ENCODE peak calls at places on chromosome 10, in five cellular contexts. One of them, this sample, is unnamed.

GRCh38 chr10:77357611-77358010 is 280.0 kb downstream of the KCNMA1 start:
- DNase-seq in KG1: no peak
- DNase-seq in H7: no peak
- DNase-seq in HT-29: no peak
- DNase-seq in NCI-H69: no peak
- DNase-seq in this sample: no peak

GRCh38 chr10:91694170-91694794 is 61.4 kb upstream of the PPP1R3C start:
- DNase-seq in KG1: no peak
- DNase-seq in H7: peak
- DNase-seq in HT-29: peak
- DNase-seq in NCI-H69: peak
- DNase-seq in this sample: no peak

GRCh38 chr10:79475877-79476276 is 30.5 kb upstream of the ZCCHC24 start:
- DNase-seq in KG1: no peak
- DNase-seq in H7: no peak
- DNase-seq in HT-29: no peak
- DNase-seq in NCI-H69: no peak
- DNase-seq in this sample: no peak

GRCh38 chr10:5584895-5585516 is 60.2 kb downstream of the CALML3 start:
- DNase-seq in KG1: no peak
- DNase-seq in H7: no peak
- DNase-seq in HT-29: no peak
- DNase-seq in NCI-H69: peak
- DNase-seq in this sample: peak

GRCh38 chr10:49163741-49164140 is 24.4 kb downstream of the TMEM273 start:
- DNase-seq in KG1: no peak
- DNase-seq in H7: no peak
- DNase-seq in HT-29: no peak
- DNase-seq in NCI-H69: no peak
- DNase-seq in this sample: no peak

GRCh38 chr10:22320591-22321155 is at the start of gene BMI1:
- DNase-seq in KG1: peak
- DNase-seq in H7: peak
- DNase-seq in HT-29: peak
- DNase-seq in NCI-H69: peak
- DNase-seq in this sample: peak

GRCh38 chr10:100043796-100044195 is 34.0 kb upstream of the DNMBP start:
- DNase-seq in KG1: no peak
- DNase-seq in H7: no peak
- DNase-seq in HT-29: no peak
- DNase-seq in NCI-H69: peak
- DNase-seq in this sample: no peak

GRCh38 chr10:131575877-131576276 is 264.4 kb upstream of the TCERG1L start:
- DNase-seq in KG1: no peak
- DNase-seq in H7: no peak
- DNase-seq in HT-29: no peak
- DNase-seq in NCI-H69: no peak
- DNase-seq in this sample: no peak

GRCh38 chr10:126640391-126640790 is 30.1 kb downstream of the C10orf90 start:
- DNase-seq in KG1: no peak
- DNase-seq in H7: no peak
- DNase-seq in HT-29: peak
- DNase-seq in NCI-H69: no peak
- DNase-seq in this sample: no peak

GRCh38 chr10:21715531-21716195 is 181.6 kb downstream of the MLLT10 start:
- DNase-seq in KG1: no peak
- DNase-seq in H7: no peak
- DNase-seq in HT-29: no peak
- DNase-seq in NCI-H69: no peak
- DNase-seq in this sample: no peak

GRCh38 chr10:33392706-33393105 is 58.2 kb upstream of the NRP1 start:
- DNase-seq in KG1: no peak
- DNase-seq in H7: no peak
- DNase-seq in HT-29: no peak
- DNase-seq in NCI-H69: no peak
- DNase-seq in this sample: no peak

GRCh38 chr10:9825491-9826018 is 1192.1 kb upstream of the CELF2 start:
- DNase-seq in KG1: no peak
- DNase-seq in H7: no peak
- DNase-seq in HT-29: no peak
- DNase-seq in NCI-H69: no peak
- DNase-seq in this sample: no peak

GRCh38 chr10:79044846-79045245 is 23.9 kb upstream of the ZMIZ1 start:
- DNase-seq in KG1: no peak
- DNase-seq in H7: peak
- DNase-seq in HT-29: no peak
- DNase-seq in NCI-H69: no peak
- DNase-seq in this sample: peak

GRCh38 chr10:51747211-51747610 is 47.8 kb upstream of the CSTF2T start:
- DNase-seq in KG1: no peak
- DNase-seq in H7: no peak
- DNase-seq in HT-29: no peak
- DNase-seq in NCI-H69: peak
- DNase-seq in this sample: no peak

GRCh38 chr10:33273295-33274002 is 61.0 kb downstream of the NRP1 start:
- DNase-seq in KG1: no peak
- DNase-seq in H7: no peak
- DNase-seq in HT-29: peak
- DNase-seq in NCI-H69: peak
- DNase-seq in this sample: no peak

GRCh38 chr10:31413325-31413724 is 94.3 kb downstream of the ZEB1 start:
- DNase-seq in KG1: no peak
- DNase-seq in H7: no peak
- DNase-seq in HT-29: no peak
- DNase-seq in NCI-H69: no peak
- DNase-seq in this sample: no peak

GRCh38 chr10:61064356-61064755 is 120.4 kb upstream of the RHOBTB1 start:
- DNase-seq in KG1: no peak
- DNase-seq in H7: no peak
- DNase-seq in HT-29: no peak
- DNase-seq in NCI-H69: no peak
- DNase-seq in this sample: no peak

GRCh38 chr10:44154956-44155355 is 229.9 kb downstream of the CXCL12 start:
- DNase-seq in KG1: no peak
- DNase-seq in H7: no peak
- DNase-seq in HT-29: no peak
- DNase-seq in NCI-H69: no peak
- DNase-seq in this sample: no peak

GRCh38 chr10:103580422-103580821 is 86.9 kb downstream of the NEURL1 start:
- DNase-seq in KG1: no peak
- DNase-seq in H7: no peak
- DNase-seq in HT-29: no peak
- DNase-seq in NCI-H69: no peak
- DNase-seq in this sample: no peak

GRCh38 chr10:61606971-61607907 is 55.5 kb upstream of the CABCOCO1 start:
- DNase-seq in KG1: peak
- DNase-seq in H7: no peak
- DNase-seq in HT-29: peak
- DNase-seq in NCI-H69: peak
- DNase-seq in this sample: no peak

GRCh38 chr10:109968954-109969644 is 38.7 kb upstream of the ADD3 start:
- DNase-seq in KG1: no peak
- DNase-seq in H7: no peak
- DNase-seq in HT-29: no peak
- DNase-seq in NCI-H69: no peak
- DNase-seq in this sample: no peak

GRCh38 chr10:116272497-116273221 is at the start of gene GFRA1:
- DNase-seq in KG1: no peak
- DNase-seq in H7: peak
- DNase-seq in HT-29: no peak
- DNase-seq in NCI-H69: peak
- DNase-seq in this sample: no peak

GRCh38 chr10:69911571-69912528 is 110.1 kb downstream of the COL13A1 start:
- DNase-seq in KG1: no peak
- DNase-seq in H7: no peak
- DNase-seq in HT-29: no peak
- DNase-seq in NCI-H69: no peak
- DNase-seq in this sample: no peak

GRCh38 chr10:23157691-23158369 is 34.3 kb upstream of the PTF1A start:
- DNase-seq in KG1: no peak
- DNase-seq in H7: peak
- DNase-seq in HT-29: peak
- DNase-seq in NCI-H69: peak
- DNase-seq in this sample: no peak

GRCh38 chr10:30553625-30554442 is 75.7 kb downstream of the LYZL2 start:
- DNase-seq in KG1: no peak
- DNase-seq in H7: peak
- DNase-seq in HT-29: peak
- DNase-seq in NCI-H69: peak
- DNase-seq in this sample: no peak

GRCh38 chr10:33229252-33229943 is 105.1 kb downstream of the NRP1 start:
- DNase-seq in KG1: no peak
- DNase-seq in H7: no peak
- DNase-seq in HT-29: no peak
- DNase-seq in NCI-H69: peak
- DNase-seq in this sample: no peak

GRCh38 chr10:3639546-3639945 is 145.5 kb downstream of the KLF6 start:
- DNase-seq in KG1: no peak
- DNase-seq in H7: no peak
- DNase-seq in HT-29: no peak
- DNase-seq in NCI-H69: peak
- DNase-seq in this sample: no peak

GRCh38 chr10:27207350-27207749 is 33.2 kb downstream of the ACBD5 start:
- DNase-seq in KG1: no peak
- DNase-seq in H7: no peak
- DNase-seq in HT-29: no peak
- DNase-seq in NCI-H69: no peak
- DNase-seq in this sample: no peak